ENCODE peak calls at places on chromosomes 7 and 10, in seven cellular contexts. One of them, this sample, is unnamed.

GRCh38 chr10:84270708-84271107 is 25.9 kb downstream of the RGR start:
- DNase-seq in IMR-90: no peak
- DNase-seq in A549: no peak
- DNase-seq in K562: no peak
- DNase-seq in SK-N-SH: no peak
- DNase-seq in GM12878: no peak
- DNase-seq in H1: no peak
- DNase-seq in this sample: no peak

GRCh38 chr10:6072215-6072941 is 10.2 kb upstream of the IL2RA start:
- DNase-seq in IMR-90: no peak
- DNase-seq in K562: no peak
- DNase-seq in H1: no peak
- DNase-seq in A549: no peak
- DNase-seq in GM12878: no peak
- DNase-seq in SK-N-SH: no peak
- DNase-seq in this sample: no peak

GRCh38 chr7:42931447-42931833 is 534 bp downstream of the PSMA2 start:
- DNase-seq in SK-N-SH: no peak
- DNase-seq in GM12878: no peak
- DNase-seq in IMR-90: peak
- DNase-seq in H1: no peak
- DNase-seq in K562: no peak
- DNase-seq in A549: no peak
- DNase-seq in this sample: no peak

GRCh38 chr10:17386616-17387075 is 67.7 kb downstream of the ST8SIA6 start:
- DNase-seq in A549: no peak
- DNase-seq in GM12878: no peak
- DNase-seq in K562: peak
- DNase-seq in H1: no peak
- DNase-seq in IMR-90: no peak
- DNase-seq in SK-N-SH: no peak
- DNase-seq in this sample: no peak

GRCh38 chr10:106285199-106285598 is 879.3 kb downstream of the SORCS1 start:
- DNase-seq in K562: no peak
- DNase-seq in H1: no peak
- DNase-seq in SK-N-SH: no peak
- DNase-seq in A549: no peak
- DNase-seq in GM12878: no peak
- DNase-seq in IMR-90: peak
- DNase-seq in this sample: no peak

GRCh38 chr7:131007439-131008330 is 273.7 kb upstream of the KLF14 start:
- DNase-seq in GM12878: peak
- DNase-seq in A549: peak
- DNase-seq in K562: peak
- DNase-seq in SK-N-SH: peak
- DNase-seq in H1: peak
- DNase-seq in IMR-90: peak
- DNase-seq in this sample: peak

GRCh38 chr7:137172105-137172590 is 171.4 kb downstream of the PTN start:
- DNase-seq in SK-N-SH: no peak
- DNase-seq in K562: no peak
- DNase-seq in GM12878: no peak
- DNase-seq in IMR-90: no peak
- DNase-seq in A549: no peak
- DNase-seq in H1: no peak
- DNase-seq in this sample: no peak

GRCh38 chr10:43222296-43222695 is 44.6 kb downstream of the RASGEF1A start:
- DNase-seq in IMR-90: no peak
- DNase-seq in GM12878: no peak
- DNase-seq in H1: no peak
- DNase-seq in K562: no peak
- DNase-seq in SK-N-SH: no peak
- DNase-seq in A549: no peak
- DNase-seq in this sample: no peak

GRCh38 chr7:136677456-136678365 is 190.7 kb upstream of the CHRM2 start:
- DNase-seq in K562: no peak
- DNase-seq in H1: no peak
- DNase-seq in IMR-90: peak
- DNase-seq in A549: no peak
- DNase-seq in GM12878: no peak
- DNase-seq in SK-N-SH: no peak
- DNase-seq in this sample: no peak

GRCh38 chr7:157405501-157405900 is 68.7 kb downstream of the DNAJB6 start:
- DNase-seq in H1: no peak
- DNase-seq in IMR-90: no peak
- DNase-seq in SK-N-SH: peak
- DNase-seq in GM12878: no peak
- DNase-seq in K562: no peak
- DNase-seq in A549: no peak
- DNase-seq in this sample: no peak

GRCh38 chr10:14244147-14244546 is 86.6 kb downstream of the FRMD4A start:
- DNase-seq in IMR-90: peak
- DNase-seq in K562: no peak
- DNase-seq in A549: no peak
- DNase-seq in SK-N-SH: no peak
- DNase-seq in GM12878: no peak
- DNase-seq in H1: peak
- DNase-seq in this sample: no peak

GRCh38 chr7:26368542-26368941 is 76.9 kb downstream of the SNX10 start:
- DNase-seq in GM12878: no peak
- DNase-seq in IMR-90: peak
- DNase-seq in K562: no peak
- DNase-seq in H1: no peak
- DNase-seq in SK-N-SH: no peak
- DNase-seq in A549: no peak
- DNase-seq in this sample: no peak

GRCh38 chr7:2019693-2020511 is 212.8 kb downstream of the MAD1L1 start:
- DNase-seq in H1: no peak
- DNase-seq in SK-N-SH: peak
- DNase-seq in A549: no peak
- DNase-seq in GM12878: no peak
- DNase-seq in K562: peak
- DNase-seq in IMR-90: peak
- DNase-seq in this sample: no peak

GRCh38 chr10:92757066-92757716 is 67.4 kb downstream of the HHEX start:
- DNase-seq in H1: peak
- DNase-seq in A549: peak
- DNase-seq in K562: peak
- DNase-seq in GM12878: peak
- DNase-seq in IMR-90: peak
- DNase-seq in SK-N-SH: no peak
- DNase-seq in this sample: peak

GRCh38 chr10:109259293-109259692 is 664.0 kb downstream of the XPNPEP1 start:
- DNase-seq in H1: no peak
- DNase-seq in GM12878: no peak
- DNase-seq in IMR-90: peak
- DNase-seq in K562: no peak
- DNase-seq in SK-N-SH: no peak
- DNase-seq in A549: no peak
- DNase-seq in this sample: no peak

GRCh38 chr7:130923930-130924329 is 189.9 kb upstream of the KLF14 start:
- DNase-seq in K562: no peak
- DNase-seq in SK-N-SH: no peak
- DNase-seq in A549: no peak
- DNase-seq in H1: peak
- DNase-seq in IMR-90: no peak
- DNase-seq in GM12878: no peak
- DNase-seq in this sample: no peak

GRCh38 chr7:151212626-151213025 is 2.3 kb upstream of the H2BK1 start:
- DNase-seq in GM12878: no peak
- DNase-seq in A549: no peak
- DNase-seq in K562: no peak
- DNase-seq in H1: no peak
- DNase-seq in IMR-90: no peak
- DNase-seq in SK-N-SH: no peak
- DNase-seq in this sample: no peak

GRCh38 chr7:151211155-151211772 is 976 bp upstream of the H2BK1 start:
- DNase-seq in K562: no peak
- DNase-seq in A549: no peak
- DNase-seq in H1: no peak
- DNase-seq in GM12878: no peak
- DNase-seq in IMR-90: no peak
- DNase-seq in SK-N-SH: no peak
- DNase-seq in this sample: no peak

GRCh38 chr7:151218170-151218569 is 7.9 kb upstream of the H2BK1 start:
- DNase-seq in K562: no peak
- DNase-seq in H1: no peak
- DNase-seq in GM12878: no peak
- DNase-seq in IMR-90: no peak
- DNase-seq in SK-N-SH: no peak
- DNase-seq in A549: no peak
- DNase-seq in this sample: no peak

GRCh38 chr7:151213826-151214225 is 3.5 kb upstream of the H2BK1 start:
- DNase-seq in GM12878: no peak
- DNase-seq in K562: no peak
- DNase-seq in H1: no peak
- DNase-seq in SK-N-SH: no peak
- DNase-seq in A549: no peak
- DNase-seq in IMR-90: no peak
- DNase-seq in this sample: no peak

GRCh38 chr7:151215396-151215795 is 5.1 kb upstream of the H2BK1 start:
- DNase-seq in H1: no peak
- DNase-seq in GM12878: no peak
- DNase-seq in A549: no peak
- DNase-seq in SK-N-SH: no peak
- DNase-seq in IMR-90: no peak
- DNase-seq in K562: no peak
- DNase-seq in this sample: no peak
- TF ChIP-seq RFX5 in H1: no peak
- TF ChIP-seq RFX5 in GM12878: no peak
- TF ChIP-seq RFX5 in A549: no peak
- TF ChIP-seq RFX5 in SK-N-SH: no peak
- TF ChIP-seq RFX5 in IMR-90: no peak
- TF ChIP-seq RFX5 in K562: no peak
- TF ChIP-seq RFX5 in this sample: no peak

GRCh38 chr7:147415991-147416390 is 1174.6 kb upstream of the C7orf33 start:
- DNase-seq in A549: no peak
- DNase-seq in IMR-90: peak
- DNase-seq in K562: no peak
- DNase-seq in SK-N-SH: no peak
- DNase-seq in GM12878: no peak
- DNase-seq in H1: no peak
- DNase-seq in this sample: no peak

GRCh38 chr7:147413243-147413642 is 1177.3 kb upstream of the C7orf33 start:
- DNase-seq in SK-N-SH: no peak
- DNase-seq in H1: no peak
- DNase-seq in IMR-90: no peak
- DNase-seq in K562: no peak
- DNase-seq in A549: no peak
- DNase-seq in GM12878: no peak
- DNase-seq in this sample: no peak

GRCh38 chr7:147411011-147411614 is 1179.5 kb upstream of the C7orf33 start:
- DNase-seq in IMR-90: no peak
- DNase-seq in SK-N-SH: no peak
- DNase-seq in K562: no peak
- DNase-seq in A549: no peak
- DNase-seq in GM12878: no peak
- DNase-seq in H1: no peak
- DNase-seq in this sample: no peak

GRCh38 chr7:147412109-147412508 is 1178.5 kb upstream of the C7orf33 start:
- DNase-seq in H1: no peak
- DNase-seq in IMR-90: no peak
- DNase-seq in SK-N-SH: peak
- DNase-seq in GM12878: no peak
- DNase-seq in K562: no peak
- DNase-seq in A549: no peak
- DNase-seq in this sample: no peak

DNA sequence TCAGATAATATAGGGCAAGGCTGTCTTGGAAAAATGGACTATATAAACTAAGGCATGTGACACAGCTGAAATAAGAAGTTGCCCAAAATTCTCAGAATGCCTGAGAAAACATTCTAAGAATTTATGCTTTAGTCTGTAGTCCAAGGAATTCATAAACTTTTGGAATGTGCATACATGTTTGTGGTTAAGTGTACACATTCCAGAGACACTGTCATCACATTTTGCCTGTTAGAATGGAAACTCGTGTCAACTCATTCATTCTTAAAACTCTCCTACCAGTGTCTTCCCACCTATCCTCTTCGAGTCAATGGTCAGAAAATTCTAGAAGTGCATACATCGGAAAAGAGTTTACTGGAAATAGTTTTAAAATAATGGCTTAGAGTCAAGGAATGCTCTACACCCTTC is 1177.8 kb upstream of the C7orf33 start:
- DNase-seq in GM12878: no peak
- DNase-seq in K562: no peak
- DNase-seq in A549: no peak
- DNase-seq in SK-N-SH: no peak
- DNase-seq in H1: no peak
- DNase-seq in IMR-90: peak
- DNase-seq in this sample: peak
- TF ChIP-seq RFX5 in GM12878: no peak
- TF ChIP-seq RFX5 in K562: no peak
- TF ChIP-seq RFX5 in A549: no peak
- TF ChIP-seq RFX5 in SK-N-SH: no peak
- TF ChIP-seq RFX5 in H1: no peak
- TF ChIP-seq RFX5 in IMR-90: no peak
- TF ChIP-seq RFX5 in this sample: no peak

DNA sequence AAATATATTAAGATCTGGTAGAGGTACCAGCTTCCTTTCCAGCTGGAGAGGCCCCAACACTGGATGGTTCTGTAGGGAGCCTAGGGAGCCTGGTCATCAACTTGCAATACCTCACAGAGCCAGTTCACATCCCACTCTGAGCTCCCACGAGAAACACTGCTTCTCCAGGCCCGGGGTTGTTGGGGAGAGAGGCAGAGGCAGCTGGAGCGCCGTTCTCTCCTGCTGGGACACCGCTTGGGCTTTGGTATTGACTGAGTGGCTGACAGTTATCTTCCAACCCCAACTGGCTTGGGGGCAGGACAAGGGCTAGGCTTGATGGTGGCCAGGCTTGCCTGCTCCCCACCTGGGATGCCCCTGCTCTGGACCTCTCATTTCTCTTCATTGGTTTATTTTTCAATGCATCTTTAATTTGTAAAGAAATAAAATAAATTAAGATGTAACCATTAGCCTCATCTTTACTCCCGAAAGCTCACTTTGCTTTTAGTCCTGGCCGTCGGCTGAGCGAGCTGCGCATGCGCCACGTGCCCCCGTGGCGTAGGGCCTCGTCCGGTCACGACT is 10.0 kb upstream of the CHCHD1 start:
- DNase-seq in H1: no peak
- DNase-seq in IMR-90: peak
- DNase-seq in GM12878: no peak
- DNase-seq in K562: peak
- DNase-seq in A549: peak
- DNase-seq in SK-N-SH: no peak
- DNase-seq in this sample: peak
- TF ChIP-seq RFX5 in H1: no peak
- TF ChIP-seq RFX5 in IMR-90: no peak
- TF ChIP-seq RFX5 in GM12878: no peak
- TF ChIP-seq RFX5 in K562: no peak
- TF ChIP-seq RFX5 in A549: no peak
- TF ChIP-seq RFX5 in SK-N-SH: no peak
- TF ChIP-seq RFX5 in this sample: no peak

DNA sequence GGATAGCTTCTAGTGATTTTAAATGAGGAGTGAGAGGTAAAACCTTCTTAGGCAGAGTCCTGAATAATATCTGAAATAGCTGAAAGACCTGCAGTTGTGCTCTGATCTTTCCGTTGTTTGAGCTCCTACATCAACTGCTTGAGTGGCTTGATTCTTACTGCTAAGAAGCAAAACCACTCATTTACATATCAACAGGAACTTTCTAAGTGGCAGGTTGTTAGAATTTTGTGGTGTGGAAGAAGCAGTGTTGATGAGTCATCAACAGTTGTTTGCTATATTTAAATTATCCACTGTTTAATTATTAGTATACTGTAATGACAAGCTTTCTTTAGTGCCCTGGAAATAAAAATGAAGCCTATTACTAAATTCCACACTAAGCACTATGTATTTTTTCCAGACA is 689.5 kb downstream of the DNAJB9 start:
- DNase-seq in H1: no peak
- DNase-seq in IMR-90: no peak
- DNase-seq in K562: no peak
- DNase-seq in A549: no peak
- DNase-seq in SK-N-SH: no peak
- DNase-seq in GM12878: no peak
- DNase-seq in this sample: no peak
- TF ChIP-seq RFX5 in H1: no peak
- TF ChIP-seq RFX5 in IMR-90: no peak
- TF ChIP-seq RFX5 in K562: no peak
- TF ChIP-seq RFX5 in A549: no peak
- TF ChIP-seq RFX5 in SK-N-SH: no peak
- TF ChIP-seq RFX5 in GM12878: no peak
- TF ChIP-seq RFX5 in this sample: no peak